ENCODE peak calls at places on chromosomes 5 and 9, in seven cellular contexts. Q is AML-193; O is right atrium auricular region; N is stimulated activated CD8-positive, alpha-beta memory T cell treated with anti-CD3 and anti-CD28 coated beads, Interleukin-4, amount 100 ng/mL, for 1 hour; L is caudate nucleus; Y is HFFc6; R is left ventricle myocardium superior. U is an unnamed sample.

GRCh38 chr5:130710596-130710995 is 454.5 kb downstream of the HINT1 start:
- DNase-seq in R (no peak), Y (no peak), N (no peak), O (no peak), L (no peak), Q (no peak), U (no peak)

GRCh38 chr9:33167949-33168535 is 906 bp upstream of the B4GALT1 start:
- DNase-seq in Y (no peak), N (no peak), Q (peak), R (no peak), L (no peak), O (peak), U (no peak)

GRCh38 chr5:151040211-151040747 is 19.9 kb downstream of the GPX3 start:
- DNase-seq in Q (no peak), L (no peak), R (no peak), Y (peak), O (no peak), N (no peak), U (no peak)

GRCh38 chr5:175752826-175753535 is 95.1 kb downstream of the HRH2 start:
- DNase-seq in L (no peak), Q (no peak), Y (no peak), R (no peak), N (no peak), O (no peak), U (no peak)

GRCh38 chr9:31486630-31487029 is 897.8 kb upstream of the ACO1 start:
- DNase-seq in Q (no peak), N (no peak), L (no peak), R (no peak), Y (no peak), O (no peak), U (no peak)

GRCh38 chr5:124605516-124605915 is 140.9 kb downstream of the ZNF608 start:
- DNase-seq in Q (no peak), N (no peak), Y (no peak), L (peak), R (peak), O (no peak), U (no peak)

GRCh38 chr9:77304543-77304942 is 127.2 kb downstream of the VPS13A start:
- DNase-seq in O (no peak), Q (no peak), R (no peak), L (no peak), Y (no peak), N (no peak), U (no peak)

GRCh38 chr5:370959-371810 is 49.7 kb downstream of the AHRR start:
- DNase-seq in N (no peak), Y (no peak), Q (no peak), O (peak), R (peak), L (no peak), U (no peak)

GRCh38 chr5:139246394-139246793 is 47.1 kb upstream of the MATR3 start:
- DNase-seq in Q (peak), Y (peak), N (no peak), R (no peak), O (no peak), L (peak), U (peak)

GRCh38 chr5:159510282-159510681 is 180.0 kb upstream of the IL12B start:
- DNase-seq in L (no peak), N (no peak), Y (peak), O (peak), Q (no peak), R (peak), U (no peak)

GRCh38 chr9:29001006-29001405 is 1427.7 kb upstream of the C9orf72 start:
- DNase-seq in N (no peak), R (no peak), L (no peak), Y (no peak), O (no peak), Q (no peak), U (no peak)

GRCh38 chr9:111352545-111352944 is 22.5 kb upstream of the OR2K2 start:
- DNase-seq in N (no peak), R (no peak), L (no peak), Y (no peak), O (no peak), Q (no peak), U (no peak)

GRCh38 chr5:51810592-51810991 is 427.3 kb downstream of the ISL1 start:
- DNase-seq in Y (no peak), L (no peak), O (no peak), Q (no peak), N (no peak), R (no peak), U (no peak)

GRCh38 chr9:91736311-91736710 is 213.7 kb downstream of the ROR2 start:
- DNase-seq in O (no peak), R (no peak), L (no peak), N (no peak), Q (no peak), Y (no peak), U (no peak)

GRCh38 chr9:26260238-26260637 is 582.0 kb upstream of the TUSC1 start:
- DNase-seq in Y (peak), R (no peak), Q (no peak), L (no peak), N (no peak), O (no peak), U (no peak)

GRCh38 chr5:112485802-112486427 is 66.8 kb upstream of the EPB41L4A start:
- DNase-seq in O (no peak), Y (no peak), L (no peak), Q (no peak), R (no peak), N (no peak), U (no peak)

GRCh38 chr5:159764283-159764927 is 151.9 kb upstream of the ADRA1B start:
- DNase-seq in O (no peak), N (no peak), L (no peak), Y (peak), R (no peak), Q (peak), U (no peak)

GRCh38 chr9:12964271-12964670 is 189.5 kb downstream of the LURAP1L start:
- DNase-seq in R (no peak), Y (no peak), N (no peak), L (no peak), Q (no peak), O (no peak), U (no peak)

GRCh38 chr5:172319708-172320441 is 36.3 kb upstream of the UBTD2 start:
- DNase-seq in N (no peak), O (no peak), L (no peak), R (no peak), Y (no peak), Q (no peak), U (no peak)

GRCh38 chr5:101897914-101898313 is 398.2 kb downstream of the SLCO4C1 start:
- DNase-seq in Q (no peak), O (no peak), L (no peak), R (no peak), N (no peak), Y (no peak), U (no peak)

GRCh38 chr9:109780453-109781033 is 545 bp downstream of the PALM2AKAP2 start:
- DNase-seq in Q (no peak), R (no peak), Y (no peak), O (no peak), N (no peak), L (no peak), U (no peak)

GRCh38 chr5:141729387-141730006 is 47.5 kb upstream of the ARAP3 start:
- DNase-seq in Q (no peak), L (peak), R (no peak), O (no peak), Y (no peak), N (no peak), U (no peak)

GRCh38 chr5:6631441-6631840 is 1.4 kb downstream of the NSUN2 start:
- DNase-seq in R (no peak), O (no peak), Q (peak), N (no peak), L (no peak), Y (no peak), U (no peak)

GRCh38 chr9:120916573-120916972 is 10.0 kb downstream of the TRAF1 start:
- DNase-seq in N (no peak), L (peak), R (peak), Q (no peak), Y (peak), O (peak), U (no peak)

GRCh38 chr9:132892383-132892782 is 13.7 kb downstream of the SPACA9 start:
- DNase-seq in R (no peak), N (no peak), O (no peak), Q (no peak), Y (no peak), L (no peak), U (no peak)

GRCh38 chr5:52784741-52785140 is 3.0 kb upstream of the ITGA1 start:
- DNase-seq in N (no peak), Y (no peak), O (no peak), Q (peak), L (no peak), R (no peak), U (no peak)

GRCh38 chr9:88905506-88905905 is 85.8 kb upstream of the S1PR3 start:
- DNase-seq in N (no peak), O (no peak), L (no peak), Y (no peak), Q (no peak), R (no peak), U (no peak)

GRCh38 chr9:125631391-125632085 is 75.5 kb downstream of the MAPKAP1 start:
- DNase-seq in Y (peak), Q (peak), L (no peak), R (no peak), O (no peak), N (no peak), U (no peak)

GRCh38 chr5:90289837-90290236 is 119.7 kb downstream of the CETN3 start:
- DNase-seq in Y (no peak), L (no peak), Q (no peak), O (no peak), N (no peak), R (no peak), U (no peak)

GRCh38 chr5:52668544-52669185 is 119.1 kb upstream of the ITGA1 start:
- DNase-seq in Q (no peak), Y (no peak), L (no peak), O (no peak), N (no peak), R (no peak), U (no peak)

GRCh38 chr5:107803728-107804127 is 133.0 kb upstream of the EFNA5 start:
- DNase-seq in N (no peak), R (no peak), Q (no peak), O (no peak), Y (no peak), L (no peak), U (no peak)

GRCh38 chr5:31990296-31990695 is 183.8 kb downstream of the GOLPH3 start:
- DNase-seq in Q (no peak), O (no peak), N (no peak), Y (no peak), R (no peak), L (no peak), U (no peak)

GRCh38 chr5:123756325-123756664 is 244.3 kb downstream of the CSNK1G3 start:
- DNase-seq in N (no peak), Y (no peak), Q (no peak), R (no peak), O (no peak), L (no peak), U (no peak)

GRCh38 chr5:142006363-142007236 is 6.2 kb downstream of the GNPDA1 start:
- DNase-seq in Y (no peak), N (no peak), L (no peak), Q (peak), R (no peak), O (no peak), U (no peak)

GRCh38 chr9:121790841-121791240 is 139.4 kb downstream of the DAB2IP start:
- DNase-seq in R (no peak), Q (no peak), Y (no peak), N (no peak), L (no peak), O (no peak), U (no peak)

GRCh38 chr5:80216096-80216495 is 39.8 kb downstream of the SERINC5 start:
- DNase-seq in L (no peak), Q (no peak), R (no peak), O (no peak), Y (no peak), N (no peak), U (no peak)

GRCh38 chr9:130160862-130161470 is 11.2 kb upstream of the NCS1 start:
- DNase-seq in L (no peak), Q (no peak), O (no peak), N (no peak), Y (no peak), R (no peak), U (no peak)